ENCODE peak calls at places on chromosomes 11 and 22, in four cellular contexts. I is K562, D is IMR-90, N is GM12878. K is an unnamed sample.

GRCh38 chr22:26374645-26375044 is 54.4 kb upstream of the ASPHD2 start:
- DNase-seq in N (no peak), I (no peak), D (no peak), K (no peak)

GRCh38 chr11:70556884-70557741 is 158.8 kb downstream of the CTTN start:
- DNase-seq in N (no peak), D (no peak), I (no peak), K (no peak)

GRCh38 chr11:14973621-14974020 is 1.5 kb upstream of the CALCA start:
- DNase-seq in N (no peak), I (no peak), D (peak; percentile 4), K (no peak)

GRCh38 chr22:23068832-23069385 is 1.4 kb upstream of the GNAZ start:
- DNase-seq in D (no peak), N (no peak), I (no peak), K (no peak)

GRCh38 chr11:100576044-100577021 is 110.8 kb upstream of the ARHGAP42 start:
- DNase-seq in I (peak; percentile 38), N (peak; percentile 9), D (peak; percentile 73), K (peak; percentile 56)

GRCh38 chr11:86608251-86608799 is 64.1 kb downstream of the ME3 start:
- DNase-seq in D (peak; percentile 80), I (peak; percentile 74), N (peak; percentile 21), K (peak; percentile 91)

GRCh38 chr11:131991606-131992005 is 621.2 kb downstream of the NTM start:
- DNase-seq in I (no peak), N (no peak), D (no peak), K (no peak)

GRCh38 chr11:74726547-74727182 is 4.6 kb downstream of the CHRDL2 start:
- DNase-seq in I (peak; percentile 82), N (no peak), D (peak; percentile 85), K (peak; percentile 60)

GRCh38 chr11:8035225-8035846 is 45.7 kb upstream of the TUB start:
- DNase-seq in I (no peak), N (no peak), D (no peak), K (no peak)

DNA sequence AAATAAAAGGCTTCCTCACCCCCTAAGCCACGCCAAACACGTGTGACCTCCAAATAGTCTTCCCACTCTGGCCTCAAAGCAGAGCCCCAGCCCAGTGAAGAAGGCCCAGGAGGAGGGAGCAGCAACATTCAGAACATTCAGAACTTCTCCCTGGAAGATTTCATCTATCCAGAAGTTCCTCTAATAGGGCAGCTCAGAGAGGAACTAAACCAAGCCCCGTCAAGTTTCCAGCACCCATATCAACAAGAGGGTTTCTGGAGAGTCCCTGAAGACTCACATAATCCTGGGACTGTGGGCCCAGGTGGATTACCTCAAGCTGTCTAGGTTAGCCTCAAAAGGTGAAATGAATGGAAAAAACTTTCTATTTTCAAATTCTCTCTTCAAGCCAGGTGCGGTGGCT is 39.4 kb downstream of the PC start:
- DNase-seq in I (no peak), D (no peak), N (no peak), K (no peak)
- TF ChIP-seq FOS in I (no peak), D (no peak), N (no peak), K (no peak)

GRCh38 chr11:61896665-61897386 is 5.5 kb upstream of the FADS3 start:
- DNase-seq in D (no peak), I (no peak), N (no peak), K (no peak)
- TF ChIP-seq FOS in D (no peak), I (no peak), N (no peak), K (no peak)

GRCh38 chr11:16193897-16194381 is 162.4 kb downstream of the SOX6 start:
- DNase-seq in N (no peak), I (no peak), D (peak; percentile 11), K (no peak)

GRCh38 chr11:16194566-16194965 is 161.8 kb downstream of the SOX6 start:
- DNase-seq in D (peak; percentile 11), N (no peak), I (no peak), K (peak; percentile 15)

GRCh38 chr11:16195659-16196058 is 160.7 kb downstream of the SOX6 start:
- DNase-seq in I (no peak), D (peak; percentile 65), N (no peak), K (no peak)

GRCh38 chr11:16191212-16191851 is 165.0 kb downstream of the SOX6 start:
- DNase-seq in I (no peak), D (peak; percentile 18), N (no peak), K (no peak)

GRCh38 chr11:16191852-16192240 is 164.5 kb downstream of the SOX6 start:
- DNase-seq in D (no peak), N (no peak), I (no peak), K (no peak)
- TF ChIP-seq FOS in D (no peak), N (no peak), I (no peak), K (no peak)

GRCh38 chr11:66045177-66045639 is 3.8 kb downstream of the GAL3ST3 start:
- DNase-seq in N (no peak), I (peak; percentile 97), D (peak; percentile 70), K (peak; percentile 69)

GRCh38 chr11:66042227-66043007 is 6.5 kb downstream of the GAL3ST3 start:
- DNase-seq in N (no peak), D (no peak), I (no peak), K (no peak)

GRCh38 chr11:66043008-66043906 is 5.7 kb downstream of the GAL3ST3 start:
- DNase-seq in N (no peak), I (no peak), D (no peak), K (no peak)

GRCh38 chr11:66046901-66047300 is 2.1 kb downstream of the GAL3ST3 start:
- DNase-seq in I (no peak), N (no peak), D (no peak), K (no peak)

DNA sequence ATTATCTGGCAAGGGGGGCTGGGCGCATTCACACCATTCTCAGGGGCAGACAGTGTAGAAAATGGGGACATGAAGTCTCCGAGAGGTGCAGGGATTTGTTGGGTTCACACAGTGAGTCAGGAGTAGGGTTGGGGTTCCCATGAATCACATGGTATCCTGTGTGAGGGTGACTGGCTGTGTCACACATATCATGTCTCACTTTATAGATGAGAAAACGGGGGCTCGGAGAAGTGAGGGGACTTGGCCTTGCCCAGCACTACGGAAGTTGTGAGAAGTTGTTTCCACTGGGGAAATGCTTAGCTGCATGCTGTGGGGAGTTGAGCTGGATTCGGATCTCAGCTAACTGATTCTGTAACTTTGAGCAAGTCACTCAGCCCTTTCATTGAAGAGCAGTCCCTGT is 4.2 kb downstream of the GAL3ST3 start:
- DNase-seq in I (no peak), D (no peak), N (no peak), K (no peak)
- TF ChIP-seq FOS in I (no peak), D (no peak), N (no peak), K (no peak)

DNA sequence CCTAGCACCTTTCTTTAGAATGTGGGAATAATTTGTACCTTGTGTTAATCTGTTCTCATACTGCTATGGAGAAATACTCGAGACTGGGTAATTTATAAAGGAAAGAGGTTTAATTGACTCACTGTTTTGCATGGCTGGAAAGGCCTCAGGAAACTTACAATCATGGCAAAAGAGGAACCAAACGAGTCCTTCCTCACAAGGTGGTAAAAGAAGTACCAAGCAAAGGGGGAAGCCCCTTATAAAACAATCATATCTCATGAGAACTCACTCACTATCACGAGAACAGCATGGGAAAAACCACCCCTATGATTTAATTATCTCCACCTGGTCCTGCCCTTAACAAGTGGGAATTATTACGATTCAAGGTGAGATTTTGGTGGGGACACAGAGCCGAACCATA is 127.1 kb upstream of the ANO3 start:
- DNase-seq in N (no peak), D (no peak), I (no peak), K (no peak)
- TF ChIP-seq FOS in N (no peak), D (no peak), I (no peak), K (no peak)

DNA sequence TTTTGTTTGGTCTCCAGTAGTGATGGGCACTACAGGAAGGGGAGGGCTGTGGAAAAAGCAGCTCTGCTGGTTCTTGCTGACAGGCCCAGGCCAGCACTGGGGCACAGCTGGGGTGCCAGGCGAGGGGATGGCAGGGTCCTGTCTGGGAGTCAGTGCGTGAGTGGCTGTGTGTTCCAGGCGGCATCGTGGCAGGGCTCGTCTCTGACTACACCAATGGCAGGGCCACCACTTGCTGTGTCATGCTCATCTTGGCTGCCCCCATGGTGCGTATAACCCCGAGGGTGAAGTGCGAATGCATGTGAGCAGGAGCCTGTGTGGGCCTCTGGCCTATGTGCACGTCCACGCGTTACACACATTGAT is 20.9 kb downstream of the SLC37A2 start:
- DNase-seq in N (no peak), D (no peak), I (no peak), K (no peak)
- TF ChIP-seq FOS in N (no peak), D (no peak), I (no peak), K (no peak)

GRCh38 chr11:26137651-26138050 is 194.3 kb upstream of the ANO3 start:
- DNase-seq in D (no peak), N (no peak), I (no peak), K (no peak)

GRCh38 chr11:26134053-26134452 is 197.9 kb upstream of the ANO3 start:
- DNase-seq in D (no peak), N (no peak), I (no peak), K (no peak)

GRCh38 chr11:26134481-26135355 is 197.2 kb upstream of the ANO3 start:
- DNase-seq in N (no peak), I (no peak), D (peak; percentile 38), K (peak; percentile 7)
- TF ChIP-seq FOS in N (no peak), I (no peak), D (no peak), K (no peak)